ENCODE peak calls at places on chromosome 6, in ten cellular contexts. N is T-helper 2 cell; J is substantia nigra; Y is H9; Z is hypothalamus; I is AG08395; P is AG09309; G is stimulated activated CD8-positive, alpha-beta memory T cell treated with anti-CD3 and anti-CD28 coated beads, Interleukin-2, amount 100 ng/mL, for 48 hours; K is neural crest cell; C is NCI-H526. U is an unnamed sample.

GRCh38 chr6:96814581-96814980 is 22.7 kb downstream of the GPR63 start:
- DNase-seq in I (no peak), G (no peak), P (no peak), Y (no peak), Z (no peak), C (no peak), N (no peak), J (no peak), K (no peak), U (no peak)

GRCh38 chr6:161023316-161023715 is 31.7 kb downstream of the MAP3K4 start:
- DNase-seq in I (peak), K (no peak), C (no peak), J (no peak), Z (no peak), N (no peak), Y (no peak), P (no peak), G (no peak), U (no peak)

GRCh38 chr6:40630046-40630445 is 42.9 kb upstream of the LRFN2 start:
- DNase-seq in Y (no peak), J (no peak), G (no peak), N (no peak), K (no peak), Z (no peak), I (no peak), C (no peak), P (no peak), U (no peak)

GRCh38 chr6:87376643-87377042 is 31.1 kb upstream of the CFAP206 start:
- DNase-seq in N (no peak), Z (no peak), P (no peak), K (no peak), G (no peak), C (no peak), I (no peak), J (no peak), Y (no peak), U (no peak)

GRCh38 chr6:154402081-154402780 is 45.6 kb upstream of the IPCEF1 start:
- DNase-seq in Z (no peak), C (peak), I (no peak), Y (no peak), N (no peak), K (no peak), P (no peak), G (no peak), J (no peak), U (no peak)

GRCh38 chr6:84018453-84019061 is 15.0 kb upstream of the MRAP2 start:
- DNase-seq in G (no peak), Y (peak), C (no peak), I (no peak), K (no peak), Z (no peak), P (no peak), N (no peak), J (no peak), U (no peak)

GRCh38 chr6:155165029-155165710 is 98.6 kb upstream of the CLDN20 start:
- DNase-seq in C (no peak), K (no peak), P (no peak), Y (no peak), N (no peak), Z (no peak), J (no peak), G (no peak), I (no peak), U (no peak)

GRCh38 chr6:115058414-115059211 is 715.8 kb upstream of the HS3ST5 start:
- DNase-seq in P (no peak), N (no peak), Z (no peak), J (no peak), Y (no peak), C (no peak), G (no peak), I (no peak), K (no peak), U (no peak)

GRCh38 chr6:21149460-21149859 is 444.1 kb upstream of the SOX4 start:
- DNase-seq in I (peak), J (no peak), G (no peak), C (no peak), Y (no peak), Z (no peak), P (peak), N (no peak), K (no peak), U (no peak)

GRCh38 chr6:161476711-161477110 is 202.8 kb upstream of the AGPAT4 start:
- DNase-seq in Z (no peak), I (no peak), J (no peak), N (no peak), P (peak), C (no peak), G (no peak), Y (no peak), K (no peak), U (no peak)

GRCh38 chr6:169589293-169589692 is 112.5 kb downstream of the WDR27 start:
- DNase-seq in G (no peak), N (peak), J (no peak), K (no peak), Z (no peak), P (no peak), C (peak), I (peak), Y (no peak), U (no peak)

GRCh38 chr6:147268254-147268653 is 64.0 kb downstream of the STXBP5 start:
- DNase-seq in N (no peak), P (peak), G (no peak), Z (no peak), J (no peak), K (no peak), I (no peak), Y (no peak), C (no peak), U (no peak)

GRCh38 chr6:5295612-5296011 is 34.3 kb downstream of the FARS2 start:
- DNase-seq in G (no peak), Y (no peak), C (no peak), N (no peak), Z (no peak), J (no peak), I (no peak), K (no peak), P (no peak), U (no peak)

GRCh38 chr6:38153076-38153475 is 333.5 kb downstream of the ZFAND3 start:
- DNase-seq in Y (no peak), K (no peak), I (no peak), G (no peak), J (no peak), N (no peak), C (no peak), Z (no peak), P (no peak), U (no peak)

GRCh38 chr6:124819340-124819739 is 142.9 kb upstream of the RNF217 start:
- DNase-seq in G (no peak), Z (no peak), P (no peak), K (no peak), Y (no peak), C (no peak), N (no peak), I (no peak), J (no peak), U (no peak)

GRCh38 chr6:37480951-37481597 is 18.6 kb downstream of the CCDC167 start:
- DNase-seq in P (no peak), C (no peak), K (no peak), J (no peak), Y (no peak), Z (no peak), I (no peak), G (no peak), N (no peak), U (no peak)

GRCh38 chr6:165515963-165516624 is 146.9 kb downstream of the PDE10A start:
- DNase-seq in G (no peak), K (no peak), Z (no peak), I (no peak), N (no peak), C (no peak), P (no peak), J (no peak), Y (no peak), U (no peak)

GRCh38 chr6:139611327-139611958 is 237.0 kb upstream of the CITED2 start:
- DNase-seq in N (no peak), C (no peak), J (no peak), Z (no peak), P (no peak), K (no peak), G (no peak), I (no peak), Y (no peak), U (peak)